ENCODE peak calls at places on chromosomes 6 and 20, in seven cellular contexts. F, D, Q, N, H, I and W are unnamed samples.
A peak's percentile ranks its signal among the peaks of the same experiment; 100 is the strongest.

GRCh38 chr6:36504982-36505381 is 42.3 kb downstream of the STK38 start:
- DNase-seq in F (no peak), D (no peak), Q (no peak), N (no peak), H (no peak), I (no peak), W (no peak)

GRCh38 chr6:127366281-127367022 is 23.0 kb upstream of the ECHDC1 start:
- DNase-seq in F (no peak), D (no peak), Q (no peak), N (no peak), H (no peak), I (no peak), W (no peak)

GRCh38 chr6:157096522-157096921 is 226.8 kb downstream of the TMEM242 start:
- DNase-seq in F (peak; percentile 33), D (no peak), Q (no peak), N (no peak), H (no peak), I (no peak), W (no peak)

GRCh38 chr6:94130458-94130857 is 711.1 kb upstream of the EPHA7 start:
- DNase-seq in F (no peak), D (no peak), Q (no peak), N (no peak), H (no peak), I (no peak), W (no peak)

GRCh38 chr20:51431321-51431720 is 111.2 kb downstream of the NFATC2 start:
- DNase-seq in F (no peak), D (no peak), Q (no peak), N (no peak), H (no peak), I (no peak), W (no peak)

GRCh38 chr6:18654821-18655220 is 267.7 kb downstream of the RNF144B start:
- DNase-seq in F (no peak), D (no peak), Q (no peak), N (no peak), H (no peak), I (no peak), W (no peak)

GRCh38 chr6:101582786-101583185 is 189.3 kb downstream of the GRIK2 start:
- DNase-seq in F (no peak), D (no peak), Q (no peak), N (no peak), H (no peak), I (no peak), W (no peak)

GRCh38 chr6:2945069-2945452 is 26.3 kb downstream of the SERPINB6 start:
- DNase-seq in F (no peak), D (no peak), Q (no peak), N (no peak), H (no peak), I (no peak), W (peak; percentile 10)